ENCODE peak calls at places on chromosomes 16 and 17, in ten cellular contexts. One of them, this sample, is unnamed.

GRCh38 chr17:40717776-40718175 is 14.2 kb upstream of the KRT24 start:
- DNase-seq in Panc1: no peak
- DNase-seq in PC-3: no peak
- DNase-seq in choroid plexus epithelial cell: no peak
- DNase-seq in heart left ventricle: no peak
- DNase-seq in AG04449: no peak
- DNase-seq in astrocyte: no peak
- DNase-seq in AG10803: no peak
- DNase-seq in progenitor cell of endocrine pancreas: no peak
- DNase-seq in neural crest cell: no peak
- DNase-seq in this sample: no peak

GRCh38 chr17:73068322-73069153 is 23.9 kb downstream of the SLC39A11 start:
- DNase-seq in Panc1: no peak
- DNase-seq in PC-3: peak
- DNase-seq in choroid plexus epithelial cell: peak
- DNase-seq in heart left ventricle: no peak
- DNase-seq in AG04449: peak
- DNase-seq in astrocyte: peak
- DNase-seq in AG10803: peak
- DNase-seq in progenitor cell of endocrine pancreas: no peak
- DNase-seq in neural crest cell: no peak
- DNase-seq in this sample: peak

GRCh38 chr16:24610421-24610765 is 71.0 kb downstream of the RBBP6 start:
- DNase-seq in Panc1: no peak
- DNase-seq in PC-3: peak
- DNase-seq in choroid plexus epithelial cell: peak
- DNase-seq in heart left ventricle: peak
- DNase-seq in AG04449: no peak
- DNase-seq in astrocyte: peak
- DNase-seq in AG10803: peak
- DNase-seq in progenitor cell of endocrine pancreas: no peak
- DNase-seq in neural crest cell: peak
- DNase-seq in this sample: peak

GRCh38 chr16:26240807-26241206 is 549.0 kb downstream of the HS3ST4 start:
- DNase-seq in Panc1: no peak
- DNase-seq in PC-3: no peak
- DNase-seq in choroid plexus epithelial cell: no peak
- DNase-seq in heart left ventricle: no peak
- DNase-seq in AG04449: no peak
- DNase-seq in astrocyte: no peak
- DNase-seq in AG10803: no peak
- DNase-seq in progenitor cell of endocrine pancreas: no peak
- DNase-seq in neural crest cell: no peak
- DNase-seq in this sample: no peak

GRCh38 chr16:29663020-29663828 is at the start of gene SPN:
- DNase-seq in Panc1: no peak
- DNase-seq in PC-3: no peak
- DNase-seq in choroid plexus epithelial cell: no peak
- DNase-seq in heart left ventricle: no peak
- DNase-seq in AG04449: no peak
- DNase-seq in astrocyte: no peak
- DNase-seq in AG10803: no peak
- DNase-seq in progenitor cell of endocrine pancreas: no peak
- DNase-seq in neural crest cell: no peak
- DNase-seq in this sample: no peak

GRCh38 chr16:72952404-72953301 is 95.3 kb downstream of the ZFHX3 start:
- DNase-seq in Panc1: no peak
- DNase-seq in PC-3: peak
- DNase-seq in choroid plexus epithelial cell: peak
- DNase-seq in heart left ventricle: no peak
- DNase-seq in AG04449: peak
- DNase-seq in astrocyte: peak
- DNase-seq in AG10803: peak
- DNase-seq in progenitor cell of endocrine pancreas: no peak
- DNase-seq in neural crest cell: no peak
- DNase-seq in this sample: peak

GRCh38 chr17:29591737-29592624 is 951 bp upstream of the ANKRD13B start:
- DNase-seq in Panc1: no peak
- DNase-seq in PC-3: peak
- DNase-seq in choroid plexus epithelial cell: peak
- DNase-seq in heart left ventricle: peak
- DNase-seq in AG04449: no peak
- DNase-seq in astrocyte: no peak
- DNase-seq in AG10803: peak
- DNase-seq in progenitor cell of endocrine pancreas: peak
- DNase-seq in neural crest cell: peak
- DNase-seq in this sample: peak

GRCh38 chr17:13589658-13590057 is 12.1 kb downstream of the HS3ST3A1 start:
- DNase-seq in Panc1: no peak
- DNase-seq in PC-3: peak
- DNase-seq in choroid plexus epithelial cell: no peak
- DNase-seq in heart left ventricle: no peak
- DNase-seq in AG04449: no peak
- DNase-seq in astrocyte: no peak
- DNase-seq in AG10803: no peak
- DNase-seq in progenitor cell of endocrine pancreas: no peak
- DNase-seq in neural crest cell: no peak
- DNase-seq in this sample: no peak

GRCh38 chr17:77376795-77377751 is 236.3 kb downstream of the SEC14L1 start:
- DNase-seq in Panc1: no peak
- DNase-seq in PC-3: no peak
- DNase-seq in choroid plexus epithelial cell: peak
- DNase-seq in heart left ventricle: no peak
- DNase-seq in AG04449: no peak
- DNase-seq in astrocyte: peak
- DNase-seq in AG10803: peak
- DNase-seq in progenitor cell of endocrine pancreas: no peak
- DNase-seq in neural crest cell: no peak
- DNase-seq in this sample: peak

GRCh38 chr16:16017812-16018211 is 68.4 kb downstream of the ABCC1 start:
- DNase-seq in Panc1: no peak
- DNase-seq in PC-3: peak
- DNase-seq in choroid plexus epithelial cell: no peak
- DNase-seq in heart left ventricle: no peak
- DNase-seq in AG04449: no peak
- DNase-seq in astrocyte: no peak
- DNase-seq in AG10803: no peak
- DNase-seq in progenitor cell of endocrine pancreas: no peak
- DNase-seq in neural crest cell: no peak
- DNase-seq in this sample: no peak

GRCh38 chr17:31061678-31062077 is 33.1 kb upstream of the NF1 start:
- DNase-seq in Panc1: no peak
- DNase-seq in PC-3: no peak
- DNase-seq in choroid plexus epithelial cell: no peak
- DNase-seq in heart left ventricle: no peak
- DNase-seq in AG04449: no peak
- DNase-seq in astrocyte: no peak
- DNase-seq in AG10803: no peak
- DNase-seq in progenitor cell of endocrine pancreas: no peak
- DNase-seq in neural crest cell: no peak
- DNase-seq in this sample: no peak

GRCh38 chr17:82333279-82334171 is at the start of gene SECTM1:
- DNase-seq in Panc1: no peak
- DNase-seq in PC-3: peak
- DNase-seq in choroid plexus epithelial cell: peak
- DNase-seq in heart left ventricle: peak
- DNase-seq in AG04449: no peak
- DNase-seq in astrocyte: no peak
- DNase-seq in AG10803: peak
- DNase-seq in progenitor cell of endocrine pancreas: no peak
- DNase-seq in neural crest cell: no peak
- DNase-seq in this sample: peak

DNA sequence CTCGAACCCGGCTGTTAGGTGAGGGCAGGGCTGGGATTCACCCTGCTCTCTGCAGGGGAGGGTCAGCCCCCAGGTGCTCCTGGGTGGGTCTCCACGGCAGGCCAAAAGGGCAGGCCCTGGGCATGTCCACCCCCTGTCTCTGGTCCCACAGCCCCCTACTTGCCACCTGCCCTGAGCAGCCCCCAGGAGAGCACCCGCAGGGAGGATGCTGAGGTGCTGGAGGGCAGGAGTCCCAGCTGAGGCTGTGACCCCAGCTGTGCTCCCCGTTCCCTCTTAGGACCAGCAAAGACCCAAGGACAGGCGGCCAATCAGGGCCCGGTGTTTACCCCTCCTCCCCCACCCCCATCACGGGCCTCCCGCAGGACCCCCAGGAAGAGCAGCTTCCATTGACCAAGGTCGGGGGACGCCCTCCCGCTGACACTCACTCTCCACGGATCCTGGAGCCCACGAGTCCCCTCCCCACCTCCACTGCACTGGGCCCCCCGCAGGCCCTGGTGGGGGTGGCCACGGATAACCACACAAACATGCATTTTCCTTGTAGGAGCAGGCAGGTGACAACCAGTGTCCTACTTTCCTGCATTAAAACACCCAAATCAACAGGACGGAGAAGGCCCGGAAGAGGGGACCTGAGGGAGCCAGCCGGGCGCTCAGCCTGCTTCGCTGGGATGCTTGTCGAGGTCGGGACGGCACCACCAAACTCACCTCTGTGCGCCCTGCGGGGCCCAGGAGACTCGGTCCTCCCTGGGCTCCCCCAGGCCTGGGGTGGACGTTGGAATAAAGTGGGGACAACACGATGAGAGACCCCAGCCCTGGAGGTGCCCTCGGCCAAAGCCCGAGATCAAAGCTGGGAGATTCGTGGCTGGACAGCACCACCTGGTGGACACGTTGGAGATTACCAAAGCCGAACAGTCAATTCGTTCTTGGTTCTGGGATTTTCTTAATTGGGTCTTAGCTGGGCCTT is 22.5 kb upstream of the ENPP7 start:
- DNase-seq in Panc1: peak
- DNase-seq in PC-3: peak
- DNase-seq in choroid plexus epithelial cell: peak
- DNase-seq in heart left ventricle: peak
- DNase-seq in AG04449: no peak
- DNase-seq in astrocyte: no peak
- DNase-seq in AG10803: peak
- DNase-seq in progenitor cell of endocrine pancreas: peak
- DNase-seq in neural crest cell: peak
- DNase-seq in this sample: peak
- TF ChIP-seq CTCF in Panc1: peak
- TF ChIP-seq CTCF in PC-3: peak
- TF ChIP-seq CTCF in choroid plexus epithelial cell: peak
- TF ChIP-seq CTCF in heart left ventricle: peak
- TF ChIP-seq CTCF in AG04449: peak
- TF ChIP-seq CTCF in astrocyte: peak
- TF ChIP-seq CTCF in AG10803: peak
- TF ChIP-seq CTCF in progenitor cell of endocrine pancreas: peak
- TF ChIP-seq CTCF in neural crest cell: peak
- TF ChIP-seq CTCF in this sample: peak

DNA sequence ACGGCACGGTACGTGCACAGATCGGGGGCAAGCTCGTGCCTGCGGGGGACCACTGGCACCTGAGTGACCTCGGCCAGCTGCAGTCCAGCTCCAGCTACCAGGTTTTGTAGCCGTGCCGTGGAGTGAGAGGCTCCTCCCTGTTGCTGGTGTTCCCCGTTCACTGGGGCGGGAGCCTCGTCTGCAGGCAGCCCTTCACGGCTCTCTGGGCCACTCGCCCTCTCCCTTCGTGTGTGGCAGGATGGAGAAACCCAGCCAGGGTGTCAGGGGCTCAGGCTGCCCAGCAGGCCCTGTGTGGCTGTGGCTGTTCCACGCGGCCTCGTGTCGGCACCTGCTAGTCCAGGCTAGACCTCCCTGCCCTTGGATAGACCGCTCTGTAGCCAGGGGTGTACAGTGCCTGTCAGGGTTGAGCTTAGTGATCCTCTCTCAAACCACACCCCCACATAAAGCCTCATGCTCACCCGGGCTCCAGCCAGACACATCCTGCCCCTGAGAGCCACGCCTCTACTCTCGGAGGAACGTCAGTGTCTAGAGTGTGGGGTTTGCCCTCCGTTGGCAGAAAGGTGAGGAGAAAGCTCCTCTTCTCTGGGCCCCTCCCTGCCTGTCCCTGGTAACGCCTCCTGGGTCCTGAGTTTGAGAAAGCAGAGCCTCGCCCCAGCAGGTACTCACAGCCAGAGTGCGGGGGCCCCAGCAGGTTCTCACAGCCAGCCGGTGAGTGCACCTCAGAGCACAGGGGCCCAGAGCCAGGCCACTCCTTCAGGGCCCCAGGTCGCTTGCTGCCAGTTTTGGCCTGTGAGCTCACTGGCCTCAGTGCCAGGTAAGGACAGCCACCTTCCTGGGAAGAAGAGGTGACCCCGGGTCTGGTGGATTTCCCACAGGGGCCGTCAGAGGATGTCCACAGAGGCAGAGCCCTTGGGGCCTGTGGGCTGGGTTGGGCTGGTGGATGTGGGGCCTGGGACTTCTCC is 27.7 kb downstream of the NME3 start:
- DNase-seq in Panc1: no peak
- DNase-seq in PC-3: no peak
- DNase-seq in choroid plexus epithelial cell: no peak
- DNase-seq in heart left ventricle: no peak
- DNase-seq in AG04449: no peak
- DNase-seq in astrocyte: no peak
- DNase-seq in AG10803: no peak
- DNase-seq in progenitor cell of endocrine pancreas: no peak
- DNase-seq in neural crest cell: no peak
- DNase-seq in this sample: no peak
- TF ChIP-seq CTCF in Panc1: no peak
- TF ChIP-seq CTCF in PC-3: no peak
- TF ChIP-seq CTCF in choroid plexus epithelial cell: no peak
- TF ChIP-seq CTCF in heart left ventricle: no peak
- TF ChIP-seq CTCF in AG04449: no peak
- TF ChIP-seq CTCF in astrocyte: no peak
- TF ChIP-seq CTCF in AG10803: no peak
- TF ChIP-seq CTCF in progenitor cell of endocrine pancreas: no peak
- TF ChIP-seq CTCF in neural crest cell: no peak
- TF ChIP-seq CTCF in this sample: no peak

GRCh38 chr17:51371732-51372151 is 111.4 kb downstream of the UTP18 start:
- DNase-seq in Panc1: peak
- DNase-seq in PC-3: peak
- DNase-seq in choroid plexus epithelial cell: peak
- DNase-seq in heart left ventricle: no peak
- DNase-seq in AG04449: no peak
- DNase-seq in astrocyte: no peak
- DNase-seq in AG10803: peak
- DNase-seq in progenitor cell of endocrine pancreas: peak
- DNase-seq in neural crest cell: peak
- DNase-seq in this sample: peak
- TF ChIP-seq CTCF in Panc1: peak
- TF ChIP-seq CTCF in PC-3: peak
- TF ChIP-seq CTCF in choroid plexus epithelial cell: peak
- TF ChIP-seq CTCF in heart left ventricle: peak
- TF ChIP-seq CTCF in AG04449: peak
- TF ChIP-seq CTCF in astrocyte: peak
- TF ChIP-seq CTCF in AG10803: peak
- TF ChIP-seq CTCF in progenitor cell of endocrine pancreas: peak
- TF ChIP-seq CTCF in neural crest cell: peak
- TF ChIP-seq CTCF in this sample: peak

DNA sequence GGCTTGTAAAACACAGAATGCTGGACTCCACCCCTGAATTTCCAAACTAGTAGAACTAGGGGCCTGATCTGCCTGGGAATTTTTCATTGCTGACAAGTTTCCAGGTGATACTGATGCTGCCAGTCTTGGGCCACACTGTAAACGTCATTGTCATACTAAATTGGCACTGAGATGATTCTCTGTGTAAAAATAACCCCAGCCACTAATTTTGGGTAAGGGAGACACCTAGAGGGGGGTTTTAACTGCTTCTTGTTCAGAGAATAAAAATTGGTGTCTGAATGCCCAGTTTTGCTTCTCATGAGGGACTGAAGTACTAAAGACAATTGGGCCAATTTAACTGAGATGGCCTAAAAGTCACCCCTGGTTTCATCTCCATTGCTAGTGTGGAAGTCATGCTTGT is 5.0 kb upstream of the CDH13 start:
- DNase-seq in Panc1: no peak
- DNase-seq in PC-3: peak
- DNase-seq in choroid plexus epithelial cell: no peak
- DNase-seq in heart left ventricle: no peak
- DNase-seq in AG04449: no peak
- DNase-seq in astrocyte: no peak
- DNase-seq in AG10803: no peak
- DNase-seq in progenitor cell of endocrine pancreas: no peak
- DNase-seq in neural crest cell: no peak
- DNase-seq in this sample: no peak
- TF ChIP-seq CTCF in Panc1: no peak
- TF ChIP-seq CTCF in PC-3: no peak
- TF ChIP-seq CTCF in choroid plexus epithelial cell: peak
- TF ChIP-seq CTCF in heart left ventricle: peak
- TF ChIP-seq CTCF in AG04449: peak
- TF ChIP-seq CTCF in astrocyte: peak
- TF ChIP-seq CTCF in AG10803: peak
- TF ChIP-seq CTCF in progenitor cell of endocrine pancreas: no peak
- TF ChIP-seq CTCF in neural crest cell: no peak
- TF ChIP-seq CTCF in this sample: peak

This sample was measured in fibroblast of villous mesenchyme.